ENCODE peak calls at places on chromosomes 4 and X, in seven cellular contexts. Y is endothelial cell, C is globus pallidus, Q is EL, J is RPMI7951, D is lower lobe of right lung, P is HEK293T. A is an unnamed sample.
A peak's percentile ranks its signal among the peaks of the same experiment; 100 is the strongest.

GRCh38 chrX:34300871-34301270 is 168.8 kb upstream of the FAM47A start:
- DNase-seq in P (peak; percentile 29), J (peak; percentile 5), C (peak; percentile 21), Q (peak; percentile 8), Y (peak; percentile 42), D (no peak), A (no peak)

GRCh38 chrX:136168929-136169735 is 21.8 kb downstream of the FHL1 start:
- DNase-seq in D (no peak), Q (peak; percentile 91), J (peak; percentile 80), P (peak; percentile 68), Y (peak; percentile 31), C (peak; percentile 24), A (no peak)

GRCh38 chr4:856468-856901 is 30.6 kb upstream of the CPLX1 start:
- DNase-seq in D (peak; percentile 24), Q (no peak), J (no peak), C (no peak), P (no peak), Y (no peak), A (no peak)

GRCh38 chr4:38322709-38323108 is 341.3 kb upstream of the KLF3 start:
- DNase-seq in P (no peak), J (peak; percentile 89), Y (no peak), C (no peak), Q (peak; percentile 85), D (no peak), A (no peak)

GRCh38 chr4:46503739-46504138 is 113.8 kb upstream of the GABRA2 start:
- DNase-seq in J (peak; percentile 1), D (no peak), C (no peak), Q (no peak), P (no peak), Y (no peak), A (no peak)

GRCh38 chrX:23699636-23700194 is 32.4 kb downstream of the PRDX4 start:
- DNase-seq in Y (peak; percentile 3), P (no peak), D (no peak), J (no peak), Q (no peak), C (peak; percentile 40), A (no peak)

GRCh38 chr4:126106658-126107057 is 791.9 kb downstream of the FAT4 start:
- DNase-seq in Y (no peak), Q (peak; percentile 2), C (no peak), J (peak; percentile 19), D (no peak), P (peak; percentile 7), A (no peak)

GRCh38 chrX:95076449-95076848 is 1402.4 kb downstream of the FAM133A start:
- DNase-seq in D (no peak), J (peak; percentile 23), P (no peak), C (no peak), Q (peak; percentile 58), Y (peak; percentile 5), A (no peak)

GRCh38 chr4:86957214-86957613 is 22.4 kb downstream of the AFF1 start:
- DNase-seq in J (no peak), P (no peak), D (no peak), Y (no peak), C (no peak), Q (peak; percentile 77), A (no peak)

GRCh38 chrX:33543757-33544156 is 332.4 kb upstream of the DMD start:
- DNase-seq in D (no peak), C (no peak), J (no peak), Y (no peak), Q (no peak), P (no peak), A (no peak)

GRCh38 chr4:153345011-153345981 is 808 bp downstream of the MND1 start:
- DNase-seq in Y (peak; percentile 43), Q (peak; percentile 71), P (peak; percentile 58), C (peak; percentile 37), D (peak; percentile 53), J (peak; percentile 66), A (no peak)

GRCh38 chr4:181528570-181529184 is 714.5 kb upstream of the TENM3 start:
- DNase-seq in Y (peak; percentile 93), C (peak; percentile 46), Q (peak; percentile 64), P (peak; percentile 55), D (peak; percentile 61), J (peak; percentile 63), A (no peak)

GRCh38 chr4:155629183-155629825 is 37.3 kb upstream of the GUCY1A1 start:
- DNase-seq in C (no peak), D (no peak), Y (no peak), Q (peak; percentile 59), P (no peak), J (peak; percentile 86), A (no peak)

GRCh38 chr4:188372856-188373255 is 233.6 kb downstream of the TRIML1 start:
- DNase-seq in Q (no peak), C (no peak), Y (no peak), J (peak; percentile 19), D (no peak), P (no peak), A (no peak)

GRCh38 chr4:14926368-14926767 is 75.9 kb upstream of the CPEB2 start:
- DNase-seq in P (no peak), Y (no peak), C (no peak), D (no peak), J (no peak), Q (no peak), A (no peak)

GRCh38 chrX:29477878-29478277 is 737.5 kb upstream of the MAGEB2 start:
- DNase-seq in D (no peak), J (no peak), C (no peak), P (no peak), Y (no peak), Q (no peak), A (no peak)

GRCh38 chrX:70331161-70331560 is 41.3 kb downstream of the KIF4A start:
- DNase-seq in Y (no peak), J (no peak), P (no peak), D (no peak), C (no peak), Q (no peak), A (no peak)

GRCh38 chr4:68349361-68350360 is at the start of gene YTHDC1:
- DNase-seq in P (peak; percentile 92), Q (peak; percentile 95), D (peak; percentile 98), J (peak; percentile 91), Y (peak; percentile 92), C (peak; percentile 96), A (no peak)

GRCh38 chrX:45001038-45001437 is 128.1 kb downstream of the KDM6A start:
- DNase-seq in P (no peak), C (no peak), Q (no peak), D (no peak), J (no peak), Y (no peak), A (no peak)

GRCh38 chr4:159649237-159649636 is 546.4 kb downstream of the RAPGEF2 start:
- DNase-seq in D (no peak), Q (no peak), C (no peak), P (no peak), J (no peak), Y (no peak), A (no peak)

GRCh38 chrX:9349572-9350259 is 115.1 kb upstream of the TBL1X start:
- DNase-seq in Y (no peak), Q (peak; percentile 61), P (no peak), C (no peak), J (peak; percentile 68), D (no peak), A (no peak)

GRCh38 chr4:54228064-54228527 is 997 bp upstream of the PDGFRA start:
- DNase-seq in Y (peak; percentile 88), P (peak; percentile 75), D (peak; percentile 62), Q (peak; percentile 79), J (peak; percentile 70), C (no peak), A (no peak)

GRCh38 chr4:41927761-41928499 is 7.3 kb upstream of the TMEM33 start:
- DNase-seq in D (no peak), P (no peak), Q (no peak), J (no peak), Y (no peak), C (no peak), A (no peak)

GRCh38 chr4:47784222-47784621 is 53.6 kb downstream of the CORIN start:
- DNase-seq in P (no peak), Y (no peak), C (no peak), J (no peak), D (no peak), Q (no peak), A (no peak)

GRCh38 chr4:31674313-31674947 is 954.3 kb downstream of the PCDH7 start:
- DNase-seq in J (peak; percentile 1), Q (no peak), D (no peak), C (no peak), P (peak; percentile 9), Y (peak; percentile 26), A (no peak)

GRCh38 chrX:19557816-19558215 is 42.5 kb upstream of the MAP3K15 start:
- DNase-seq in Y (no peak), P (no peak), Q (no peak), D (no peak), C (no peak), J (no peak), A (no peak)

GRCh38 chr4:187541666-187542065 is 453.9 kb upstream of the ZFP42 start:
- DNase-seq in C (no peak), P (no peak), J (peak; percentile 26), Y (no peak), Q (peak; percentile 48), D (no peak), A (no peak)

GRCh38 chrX:73069365-73070035 is 9.8 kb downstream of the PABPC1L2A start:
- DNase-seq in P (no peak), J (no peak), C (no peak), D (no peak), Q (no peak), Y (no peak), A (no peak)

GRCh38 chr4:145061325-145061920 is 36.6 kb downstream of the ANAPC10 start:
- DNase-seq in Y (no peak), Q (peak; percentile 54), C (peak; percentile 44), P (peak; percentile 21), D (no peak), J (peak; percentile 46), A (no peak)

GRCh38 chrX:63754141-63754859 is 30.7 kb downstream of the ARHGEF9 start:
- DNase-seq in P (no peak), J (peak; percentile 28), Y (peak; percentile 3), Q (peak; percentile 13), C (no peak), D (no peak), A (no peak)

GRCh38 chrX:40570346-40571093 is 10.2 kb upstream of the ATP6AP2 start:
- DNase-seq in D (no peak), P (no peak), C (no peak), J (peak; percentile 37), Y (no peak), Q (no peak), A (no peak)

GRCh38 chr4:88191404-88191803 is 33.0 kb upstream of the ABCG2 start:
- DNase-seq in Q (no peak), J (no peak), D (no peak), P (no peak), Y (no peak), C (no peak), A (no peak)

GRCh38 chr4:71498002-71498401 is 159.2 kb downstream of the SLC4A4 start:
- DNase-seq in Y (no peak), C (no peak), D (no peak), P (no peak), Q (peak; percentile 3), J (no peak), A (no peak)

GRCh38 chrX:868248-868647 is 237.7 kb downstream of the SHOX start:
- DNase-seq in J (no peak), Y (no peak), Q (no peak), C (no peak), D (no peak), P (no peak), A (no peak)

GRCh38 chr4:1210971-1211370 is 38.0 kb downstream of the CTBP1 start:
- DNase-seq in C (no peak), D (peak; percentile 47), P (no peak), Q (no peak), J (no peak), Y (no peak), A (no peak)

A was measured in cortex of kidney.